ENCODE peak calls at places on chromosome 20, in four cellular contexts. R is progenitor cell of endocrine pancreas; Z is left ventricle myocardium inferior; X is activated CD4-positive, alpha-beta T cell treated with anti-CD3 and anti-CD28 coated beads for 48 hours. T is an unnamed sample.
A peak's percentile ranks its signal among the peaks of the same experiment; 100 is the strongest.

GRCh38 chr20:17848649-17849048 is 119.9 kb downstream of the SNX5 start:
- DNase-seq in R (no peak), Z (no peak), X (no peak), T (no peak)

GRCh38 chr20:38844963-38845362 is 39.5 kb downstream of the PPP1R16B start:
- DNase-seq in R (no peak), Z (no peak), X (peak; percentile 46), T (no peak)

GRCh38 chr20:34945315-34946077 is 10.1 kb downstream of the GSS start:
- DNase-seq in R (no peak), Z (no peak), X (no peak), T (peak; percentile 32)

GRCh38 chr20:19125508-19125907 is 86.9 kb upstream of the SLC24A3 start:
- DNase-seq in R (no peak), Z (no peak), X (no peak), T (no peak)

GRCh38 chr20:41137412-41138216 is at the start of gene PLCG1:
- DNase-seq in R (peak; percentile 72), Z (peak; percentile 86), X (peak; percentile 82), T (peak; percentile 81)

GRCh38 chr20:13819885-13820645 is 35.2 kb downstream of the NDUFAF5 start:
- DNase-seq in R (no peak), Z (no peak), X (peak; percentile 16), T (peak; percentile 16)

GRCh38 chr20:7980332-7981046 is 39.1 kb downstream of the TMX4 start:
- DNase-seq in R (no peak), Z (no peak), X (peak; percentile 24), T (peak; percentile 10)

GRCh38 chr20:58891076-58891685 is 38.7 kb downstream of the GNAS start:
- DNase-seq in R (peak; percentile 61), Z (peak; percentile 86), X (peak; percentile 74), T (peak; percentile 74)

GRCh38 chr20:32574296-32575226 is 10.6 kb downstream of the NOL4L start:
- DNase-seq in R (no peak), Z (no peak), X (peak; percentile 70), T (no peak)

GRCh38 chr20:63345328-63346100 is 15.6 kb downstream of the CHRNA4 start:
- DNase-seq in R (no peak), Z (peak; percentile 67), X (no peak), T (no peak)

GRCh38 chr20:60935971-60936370 is 316.1 kb upstream of the CDH4 start:
- DNase-seq in R (no peak), Z (no peak), X (no peak), T (no peak)

GRCh38 chr20:59933296-59933848 is at the start of gene SYCP2:
- DNase-seq in R (no peak), Z (peak; percentile 67), X (peak; percentile 72), T (peak; percentile 49)

GRCh38 chr20:24106155-24106800 is 117.7 kb upstream of the GGTLC1 start:
- DNase-seq in R (no peak), Z (no peak), X (no peak), T (no peak)

GRCh38 chr20:36349384-36350170 is 43.4 kb downstream of the DLGAP4 start:
- DNase-seq in R (no peak), Z (no peak), X (no peak), T (no peak)

GRCh38 chr20:34512955-34513419 is 3.2 kb upstream of the DYNLRB1 start:
- DNase-seq in R (no peak), Z (no peak), X (no peak), T (no peak)

GRCh38 chr20:16415079-16415478 is 158.2 kb downstream of the KIF16B start:
- DNase-seq in R (no peak), Z (no peak), X (no peak), T (no peak)

GRCh38 chr20:64070244-64070993 is 7.4 kb downstream of the TCEA2 start:
- DNase-seq in R (no peak), Z (no peak), X (no peak), T (no peak)

GRCh38 chr20:9491324-9491723 is 23.1 kb upstream of the LAMP5 start:
- DNase-seq in R (no peak), Z (no peak), X (no peak), T (no peak)

GRCh38 chr20:57596998-57597939 is 23.0 kb downstream of the ZBP1 start:
- DNase-seq in R (peak; percentile 76), Z (peak; percentile 72), X (peak; percentile 77), T (peak; percentile 57)

GRCh38 chr20:50224553-50225255 is 34.1 kb downstream of the CEBPB start:
- DNase-seq in R (no peak), Z (peak; percentile 61), X (no peak), T (no peak)

GRCh38 chr20:47847882-47848485 is 62.7 kb upstream of the SULF2 start:
- DNase-seq in R (no peak), Z (no peak), X (no peak), T (no peak)

GRCh38 chr20:48921883-48922867 is 664 bp downstream of the ARFGEF2 start:
- DNase-seq in R (peak; percentile 43), Z (peak; percentile 53), X (no peak), T (peak; percentile 30)

GRCh38 chr20:20076297-20077065 is 24.1 kb downstream of the CFAP61 start:
- DNase-seq in R (no peak), Z (no peak), X (no peak), T (no peak)

GRCh38 chr20:9571783-9572182 is 57.4 kb downstream of the LAMP5 start:
- DNase-seq in R (no peak), Z (no peak), X (no peak), T (no peak)

GRCh38 chr20:58647814-58648501 is 3.1 kb upstream of the STX16 start:
- DNase-seq in R (no peak), Z (no peak), X (no peak), T (peak; percentile 58)

GRCh38 chr20:51831891-51832675 is 29.8 kb upstream of the SALL4 start:
- DNase-seq in R (no peak), Z (no peak), X (no peak), T (no peak)

T was measured in prostate gland.